ENCODE peak calls at places on chromosomes 2 and 18, in nine cellular contexts. F is fibroblast of lung; E is upper lobe of right lung; Q is uterus; J is heart left ventricle; P is sigmoid colon; V is naive thymus-derived CD4-positive, alpha-beta T cell; X is lower lobe of right lung; L is heart right ventricle. H is an unnamed sample.

GRCh38 chr2:104851236-104852160 is 2.4 kb upstream of the POU3F3 start:
- DNase-seq in P (no peak), E (no peak), Q (no peak), J (no peak), L (no peak), V (no peak), X (no peak), F (no peak), H (no peak)

GRCh38 chr2:111918383-111918806 is 20.0 kb downstream of the MERTK start:
- DNase-seq in Q (no peak), P (no peak), F (peak; percentile 82), L (no peak), V (no peak), X (no peak), J (no peak), E (no peak), H (no peak)

GRCh38 chr2:198135481-198135934 is 331.1 kb downstream of the PLCL1 start:
- DNase-seq in L (no peak), E (no peak), F (peak; percentile 11), V (no peak), Q (no peak), X (no peak), P (no peak), J (no peak), H (no peak)

GRCh38 chr18:55243255-55243654 is 284.0 kb upstream of the CCDC68 start:
- DNase-seq in F (no peak), E (no peak), V (no peak), X (no peak), J (no peak), P (no peak), Q (no peak), L (no peak), H (no peak)

GRCh38 chr2:30649278-30649677 is 158.0 kb downstream of the CAPN13 start:
- DNase-seq in L (no peak), V (no peak), P (no peak), Q (no peak), X (no peak), F (no peak), J (no peak), E (no peak), H (no peak)

GRCh38 chr2:180730976-180731375 is 249.4 kb upstream of the UBE2E3 start:
- DNase-seq in P (no peak), F (peak; percentile 37), V (no peak), X (no peak), Q (no peak), L (no peak), E (no peak), J (no peak), H (no peak)

GRCh38 chr2:145431181-145431951 is 911.4 kb upstream of the ZEB2 start:
- DNase-seq in J (no peak), Q (no peak), F (no peak), X (no peak), E (no peak), V (no peak), P (no peak), L (no peak), H (no peak)

GRCh38 chr2:217776631-217777030 is 226.2 kb downstream of the TNS1 start:
- DNase-seq in E (no peak), P (no peak), X (no peak), Q (no peak), L (no peak), F (no peak), V (no peak), J (no peak), H (no peak)

GRCh38 chr2:222656544-222657446 is 903 bp upstream of the FARSB start:
- DNase-seq in L (no peak), V (no peak), F (peak; percentile 8), E (no peak), X (no peak), J (no peak), Q (no peak), P (no peak), H (no peak)

GRCh38 chr2:218394298-218395089 is 5.2 kb upstream of the CTDSP1 start:
- DNase-seq in Q (peak; percentile 29), E (no peak), F (no peak), J (peak; percentile 40), X (peak; percentile 55), L (no peak), P (peak; percentile 76), V (no peak), H (peak; percentile 68)

GRCh38 chr2:217743980-217744761 is 258.6 kb downstream of the TNS1 start:
- DNase-seq in F (no peak), V (no peak), P (no peak), Q (no peak), E (no peak), L (peak; percentile 32), J (peak; percentile 58), X (no peak), H (no peak)

GRCh38 chr2:62958206-62958605 is 92.4 kb upstream of the OTX1 start:
- DNase-seq in E (no peak), L (no peak), J (no peak), V (no peak), Q (no peak), P (no peak), X (no peak), F (no peak), H (no peak)

GRCh38 chr2:147182260-147182659 is 662.6 kb upstream of the ACVR2A start:
- DNase-seq in E (no peak), V (no peak), J (no peak), P (no peak), X (no peak), L (no peak), Q (no peak), F (no peak), H (no peak)

GRCh38 chr18:11752116-11752911 is 63.2 kb downstream of the GNAL start:
- DNase-seq in L (no peak), P (no peak), Q (no peak), V (no peak), F (peak; percentile 27), E (no peak), X (no peak), J (no peak), H (no peak)

GRCh38 chr2:99787762-99788382 is 298.1 kb upstream of the REV1 start:
- DNase-seq in L (no peak), P (no peak), X (no peak), V (no peak), E (no peak), Q (no peak), J (no peak), F (no peak), H (no peak)

GRCh38 chr2:226048625-226049024 is 649.1 kb downstream of the NYAP2 start:
- DNase-seq in F (peak; percentile 89), Q (no peak), J (no peak), L (no peak), X (no peak), E (no peak), P (no peak), V (no peak), H (no peak)

GRCh38 chr2:219437141-219437540 is 2.5 kb downstream of the SPEG start:
- DNase-seq in J (peak; percentile 28), E (peak; percentile 38), Q (peak; percentile 42), V (no peak), X (no peak), P (peak; percentile 88), L (no peak), F (no peak), H (no peak)
- H3K27ac ChIP-seq in J (no peak overlapping the region), E (no peak overlapping the region), Q (peak overlapping the region; percentile 96), V (no peak overlapping the region), X (no peak overlapping the region), P (peak overlapping the region; percentile 99), L (peak overlapping the region; percentile 94), F (no peak overlapping the region), H (no peak overlapping the region)

GRCh38 chr18:58139627-58140026 is 95.6 kb downstream of the NEDD4L start:
- DNase-seq in J (no peak), E (no peak), X (no peak), P (peak; percentile 19), F (no peak), V (no peak), Q (no peak), L (no peak), H (no peak)
- H3K4me1 ChIP-seq in J (no peaks in the 10 kb centered on the region), E (peaks cover 17% of the 10 kb centered on the region), X (peaks cover 23% of the 10 kb centered on the region), P (peaks cover 17% of the 10 kb centered on the region), F (peaks cover 6% of the 10 kb centered on the region), V (no peaks in the 10 kb centered on the region), Q (no peaks in the 10 kb centered on the region), L (peaks cover 8% of the 10 kb centered on the region), H (no peaks in the 10 kb centered on the region)

GRCh38 chr2:36476411-36476810 is 120.8 kb downstream of the CRIM1 start:
- DNase-seq in L (no peak), J (no peak), X (no peak), V (no peak), E (no peak), F (no peak), Q (no peak), P (no peak), H (no peak)
- H3K36me3 ChIP-seq in L (no peaks in the 10 kb centered on the region), J (peaks cover 15% of the 10 kb centered on the region), X (peaks cover 42% of the 10 kb centered on the region), V (no peaks in the 10 kb centered on the region), E (peaks cover 47% of the 10 kb centered on the region), F (peaks cover 20% of the 10 kb centered on the region), Q (no peaks in the 10 kb centered on the region), P (peaks cover 18% of the 10 kb centered on the region), H (no peaks in the 10 kb centered on the region)

DNA sequence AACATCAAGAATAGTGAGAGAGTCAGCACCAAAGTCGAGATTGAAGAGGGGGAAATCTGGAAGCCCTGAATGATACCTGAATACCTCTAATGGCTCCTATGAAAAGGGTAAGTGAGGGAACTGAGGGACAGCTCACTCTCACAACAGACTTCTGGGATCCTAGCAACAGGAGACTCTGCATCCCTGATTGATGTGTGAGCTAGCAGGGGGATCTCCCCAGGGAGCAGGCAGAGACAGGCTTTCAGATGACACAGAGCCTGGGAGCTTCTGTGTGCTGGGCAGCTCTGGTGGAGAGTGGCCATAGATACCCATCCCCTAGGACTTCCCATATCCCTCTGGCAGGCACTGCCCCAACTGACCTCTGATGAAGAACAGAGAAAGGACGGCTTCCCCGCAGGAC is 206.2 kb downstream of the EXOC6B start:
- DNase-seq in V (no peak), X (no peak), E (no peak), F (no peak), L (no peak), Q (no peak), P (no peak), J (no peak), H (no peak)
- H3K27ac ChIP-seq in V (no peak overlapping the region), X (no peak overlapping the region), E (no peak overlapping the region), F (no peak overlapping the region), L (no peak overlapping the region), Q (no peak overlapping the region), P (no peak overlapping the region), J (no peak overlapping the region), H (no peak overlapping the region)

GRCh38 chr2:167905668-167906067 is 341.7 kb downstream of the STK39 start:
- DNase-seq in F (no peak), J (no peak), X (no peak), E (no peak), Q (no peak), V (no peak), L (no peak), P (no peak), H (no peak)
- H3K4me1 ChIP-seq in F (no peaks in the 10 kb centered on the region), J (no peaks in the 10 kb centered on the region), X (no peaks in the 10 kb centered on the region), E (no peaks in the 10 kb centered on the region), Q (no peaks in the 10 kb centered on the region), V (no peaks in the 10 kb centered on the region), L (no peaks in the 10 kb centered on the region), P (no peaks in the 10 kb centered on the region), H (no peaks in the 10 kb centered on the region)

GRCh38 chr2:96271995-96272394 is 6.0 kb downstream of the CIAO1 start:
- DNase-seq in V (no peak), E (no peak), P (no peak), Q (no peak), J (no peak), X (no peak), F (no peak), L (no peak), H (no peak)
- H3K36me3 ChIP-seq in V (peaks cover 22% of the 10 kb centered on the region), E (peaks cover 97% of the 10 kb centered on the region), P (peaks cover 56% of the 10 kb centered on the region), Q (no peaks in the 10 kb centered on the region), J (peaks cover 25% of the 10 kb centered on the region), X (peaks cover 96% of the 10 kb centered on the region), F (peaks cover 16% of the 10 kb centered on the region), L (peaks cover 7% of the 10 kb centered on the region), H (peaks cover 53% of the 10 kb centered on the region)

H was measured in CD8-positive, alpha-beta memory T cell.